ENCODE peak calls at places on chromosomes 11 and 22, in six cellular contexts. M is GM12878, I is heart left ventricle, Z is HepG2, P is gastrocnemius medialis, E is heart right ventricle. K is an unnamed sample. For H3K4me1, the result is how much of the 10 kb centered on the place peaks cover.

GRCh38 chr11:5107285-5107684 is 30.9 kb downstream of the OR52A5 start:
- ATAC-seq in P (no peak), M (no peak), E (no peak), Z (no peak), I (no peak), K (no peak)

GRCh38 chr11:280762-281485 is 2.7 kb downstream of the NLRP6 start:
- ATAC-seq in Z (no peak), P (no peak), I (no peak), M (no peak), E (no peak), K (no peak)

GRCh38 chr11:76624515-76625379 is 45.8 kb downstream of the LRRC32 start:
- ATAC-seq in Z (no peak), I (no peak), E (no peak), M (no peak), P (no peak), K (no peak)

GRCh38 chr22:27331526-27332281 is 469.9 kb downstream of the MN1 start:
- ATAC-seq in M (peak), E (peak), Z (peak), P (no peak), I (peak), K (peak)

GRCh38 chr22:39414886-39415285 is 15.3 kb downstream of the TAB1 start:
- ATAC-seq in I (peak), M (no peak), E (peak), P (peak), Z (no peak), K (no peak)

GRCh38 chr22:35900483-35901168 is 128.0 kb downstream of the RBFOX2 start:
- ATAC-seq in M (no peak), P (no peak), E (peak), Z (no peak), I (peak), K (no peak)

GRCh38 chr11:119493712-119494111 is 70.7 kb upstream of the THY1 start:
- ATAC-seq in E (no peak), P (no peak), I (peak), M (peak), Z (peak), K (no peak)

GRCh38 chr11:67027483-67027930 is 4.6 kb downstream of the SYT12 start:
- ATAC-seq in Z (no peak), I (no peak), E (no peak), M (peak), P (no peak), K (no peak)

GRCh38 chr11:6249822-6250555 is 9.6 kb upstream of the CCKBR start:
- ATAC-seq in P (no peak), I (peak), M (no peak), Z (no peak), E (no peak), K (peak)

GRCh38 chr11:7246179-7246578 is 5.5 kb upstream of the SYT9 start:
- ATAC-seq in Z (no peak), M (no peak), P (no peak), I (no peak), E (no peak), K (no peak)

GRCh38 chr11:132056689-132057088 is 686.3 kb downstream of the NTM start:
- ATAC-seq in I (no peak), P (no peak), Z (no peak), E (no peak), M (no peak), K (no peak)
- H3K4me1 ChIP-seq in I (under half), P (under half), Z (under half), E (under half), M (under half), K (under half)

GRCh38 chr11:88281317-88281712 is 56.2 kb downstream of the CTSC start:
- ATAC-seq in E (no peak), P (no peak), Z (no peak), M (peak), I (no peak), K (no peak)
- TF ChIP-seq CTCF in E (no peak), P (no peak), Z (no peak), M (peak), I (no peak), K (no peak)

GRCh38 chr11:128519353-128519752 is 68.0 kb downstream of the ETS1 start:
- ATAC-seq in P (no peak), E (no peak), I (no peak), M (peak), Z (no peak), K (no peak)
- H3K4me1 ChIP-seq in P (under half), E (half or more), I (half or more), M (under half), Z (under half), K (under half)

DNA sequence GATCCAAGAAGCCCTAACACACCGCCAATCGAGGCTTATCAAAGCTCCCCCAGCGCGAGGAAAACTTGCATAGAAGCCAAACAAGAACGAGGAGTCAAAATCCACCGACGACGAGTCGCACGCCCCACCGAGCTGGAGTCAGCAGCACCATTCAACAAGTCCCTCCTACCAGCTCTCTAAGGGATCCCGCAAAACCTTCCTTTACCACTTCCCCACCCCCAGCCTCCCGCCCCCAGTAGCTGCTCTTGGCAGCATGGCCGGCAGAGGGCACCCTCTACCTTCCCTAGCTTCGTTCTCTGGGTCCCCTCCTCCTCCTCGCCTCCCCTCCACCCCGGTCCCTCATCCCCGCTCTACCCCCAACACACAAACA is 1.4 kb downstream of the BDNF start:
- ATAC-seq in P (peak), I (peak), Z (peak), E (peak), M (peak), K (peak)
- TF ChIP-seq CTCF in P (no peak), I (peak), Z (peak), E (peak), M (peak), K (peak)

DNA sequence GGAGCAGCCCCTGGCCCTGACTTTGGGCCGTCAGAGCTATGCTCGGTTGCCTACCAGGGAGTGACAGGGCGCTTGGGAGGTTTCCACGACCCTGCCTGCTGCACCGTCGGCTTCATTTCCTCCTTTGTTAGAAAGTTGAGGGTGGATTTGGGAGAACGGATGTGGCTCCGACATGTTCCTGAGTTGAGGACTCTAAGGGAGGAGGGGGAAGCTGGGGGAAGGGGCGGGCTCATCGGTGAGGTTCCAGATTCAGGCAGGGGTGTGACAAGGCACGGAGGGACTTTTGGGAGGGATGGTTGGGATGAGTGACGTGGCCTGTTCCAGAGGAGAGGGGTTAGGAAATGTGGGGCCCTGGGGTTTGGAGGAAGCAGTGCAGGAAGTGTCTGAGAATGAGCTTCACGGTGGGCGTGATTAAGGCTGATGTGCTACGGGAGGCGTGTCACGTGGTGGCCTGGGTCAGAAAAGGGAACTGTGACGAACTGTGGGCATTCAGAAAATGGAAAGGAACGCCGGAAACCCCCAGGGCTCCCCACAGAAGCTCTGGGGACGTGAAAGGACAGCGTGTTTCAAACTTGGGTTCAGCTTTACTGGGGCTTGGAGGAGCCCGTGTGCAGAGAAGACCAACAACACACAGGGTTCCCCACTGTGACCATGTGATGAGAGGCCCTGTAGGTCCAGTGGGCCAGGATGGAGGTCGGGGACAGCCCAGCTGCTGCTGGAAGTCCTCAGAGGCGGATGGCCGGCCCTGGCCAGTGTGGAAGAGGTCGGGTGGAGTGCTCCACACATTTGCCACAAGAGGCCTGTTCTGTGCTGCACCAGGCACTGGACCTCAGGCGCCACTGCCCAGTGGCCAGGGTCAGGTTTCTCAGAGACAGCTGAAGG is 2.8 kb downstream of the PARVB start:
- ATAC-seq in I (peak), P (peak), E (peak), M (peak), Z (no peak), K (peak)
- H3K4me1 ChIP-seq in I (half or more), P (half or more), E (half or more), M (under half), Z (under half), K (under half)

GRCh38 chr11:1390603-1391164 is 950 bp downstream of the BRSK2 start:
- ATAC-seq in M (no peak), E (no peak), P (no peak), I (no peak), Z (no peak), K (no peak)

GRCh38 chr11:1389932-1390587 is at the start of gene BRSK2:
- ATAC-seq in Z (no peak), E (no peak), P (no peak), M (no peak), I (no peak), K (no peak)

GRCh38 chr11:1387961-1388762 is 1.6 kb upstream of the BRSK2 start:
- ATAC-seq in M (no peak), I (no peak), E (no peak), P (no peak), Z (no peak), K (no peak)

GRCh38 chr11:1388763-1389102 is 1.0 kb upstream of the BRSK2 start:
- ATAC-seq in E (no peak), I (no peak), Z (no peak), M (no peak), P (no peak), K (no peak)

GRCh38 chr11:1389103-1389931 is 417 bp upstream of the BRSK2 start:
- ATAC-seq in P (peak), Z (peak), E (peak), I (peak), M (peak), K (peak)
- TF ChIP-seq CTCF in P (no peak), Z (peak), E (no peak), I (no peak), M (no peak), K (peak)

GRCh38 chr22:21837184-21837979 is 30.1 kb downstream of the MAPK1 start:
- ATAC-seq in M (no peak), I (peak), P (peak), E (peak), Z (peak), K (peak)
- H3K4me1 ChIP-seq in M (under half), I (half or more), P (half or more), E (half or more), Z (half or more), K (half or more)

GRCh38 chr11:12410006-12410728 is 32.8 kb downstream of the PARVA start:
- ATAC-seq in M (no peak), E (peak), I (peak), Z (peak), P (no peak), K (peak)
- TF ChIP-seq CTCF in M (no peak), E (peak), I (no peak), Z (peak), P (no peak), K (peak)

DNA sequence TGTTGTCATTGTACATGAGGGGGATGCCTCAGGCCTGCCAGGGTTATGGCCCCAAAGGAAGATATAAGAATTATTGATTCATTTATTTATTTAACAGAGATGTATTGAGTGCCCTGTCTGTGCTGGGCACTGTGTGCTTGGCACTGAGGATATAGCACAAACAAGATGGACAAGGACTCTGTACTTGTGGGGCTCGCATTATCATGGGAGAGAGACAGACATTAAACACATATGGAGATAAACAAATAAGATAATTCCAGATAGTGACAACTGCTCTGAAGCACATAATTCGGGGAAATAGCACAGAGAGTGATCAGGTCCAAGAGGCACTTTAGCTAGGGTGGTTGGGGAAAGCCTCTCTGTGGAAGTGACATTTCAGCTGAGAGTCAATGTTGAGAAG is 119.8 kb upstream of the ARHGAP20 start:
- ATAC-seq in P (no peak), Z (no peak), M (no peak), E (no peak), I (no peak), K (no peak)
- H3K4me1 ChIP-seq in P (under half), Z (under half), M (under half), E (under half), I (under half), K (under half)